ENCODE peak calls at places on chromosomes 12 and 14, in five cellular contexts. S, W, M, P and X are unnamed samples.

GRCh38 chr12:95820096-95820703 is 29.6 kb upstream of the NTN4 start:
- DNase-seq in S (peak), W (peak), P (peak), M (peak), X (peak)

GRCh38 chr12:80655751-80656150 is 51.7 kb upstream of the MYF6 start:
- DNase-seq in S (no peak), P (no peak), M (no peak), W (no peak), X (no peak)

GRCh38 chr12:97300921-97301320 is 161.7 kb upstream of the RMST start:
- DNase-seq in P (no peak), S (no peak), W (no peak), M (no peak), X (no peak)

GRCh38 chr14:61227893-61228591 is 53.1 kb downstream of the TMEM30B start:
- DNase-seq in P (no peak), S (no peak), W (no peak), M (no peak), X (no peak)

GRCh38 chr12:69822205-69822860 is 2.7 kb upstream of the MYRFL start:
- DNase-seq in M (no peak), W (no peak), S (no peak), P (no peak), X (no peak)

GRCh38 chr12:27013606-27014084 is 539 bp downstream of the TM7SF3 start:
- DNase-seq in S (no peak), M (peak), P (no peak), W (peak), X (peak)

GRCh38 chr12:53493610-53494391 is 5.5 kb downstream of the MAP3K12 start:
- DNase-seq in M (no peak), S (no peak), P (no peak), W (no peak), X (no peak)

GRCh38 chr12:115412821-115413220 is 728.8 kb upstream of the TBX3 start:
- DNase-seq in W (no peak), P (no peak), S (no peak), M (no peak), X (no peak)

GRCh38 chr14:82011460-82011859 is 477.8 kb upstream of the SEL1L start:
- DNase-seq in W (no peak), S (no peak), M (no peak), P (no peak), X (no peak)

GRCh38 chr14:85531594-85532391 is 1.8 kb downstream of the FLRT2 start:
- DNase-seq in P (no peak), W (peak), S (no peak), M (peak), X (no peak)

GRCh38 chr12:107328442-107329133 is 235.2 kb upstream of the CRY1 start:
- DNase-seq in S (no peak), W (peak), P (no peak), M (peak), X (peak)

GRCh38 chr12:2016862-2017723 is 12.8 kb upstream of the DCP1B start:
- DNase-seq in M (no peak), W (no peak), S (no peak), P (no peak), X (no peak)

GRCh38 chr12:25789520-25789919 is 169.0 kb upstream of the RASSF8 start:
- DNase-seq in W (peak), M (no peak), S (no peak), P (no peak), X (peak)

GRCh38 chr12:26195641-26196423 is 459 bp downstream of the SSPN start:
- DNase-seq in W (peak), M (peak), S (no peak), P (no peak), X (peak)

DNA sequence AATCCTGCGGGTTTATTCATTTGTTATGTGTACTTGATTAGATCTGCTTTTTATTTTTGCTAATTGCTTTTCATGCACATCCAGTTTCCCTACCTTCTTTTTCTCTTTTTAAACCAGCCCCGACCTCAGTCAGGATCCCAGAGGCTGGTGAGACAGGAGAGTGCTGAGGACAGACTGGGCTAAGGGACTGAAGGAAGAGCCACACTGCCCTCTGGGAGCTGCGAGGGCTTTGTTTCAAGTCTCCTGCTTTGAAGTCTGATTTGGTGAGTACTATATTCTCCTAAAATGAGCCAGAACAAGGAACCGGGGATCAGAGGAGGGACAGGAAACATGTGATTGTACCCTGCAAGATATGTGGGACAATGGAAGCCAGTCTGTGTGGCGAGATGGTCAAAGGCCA is 23.9 kb downstream of the PRICKLE1 start:
- DNase-seq in P (no peak), M (no peak), W (peak), S (no peak), X (no peak)
- TF ChIP-seq CTCF in P (no peak), M (no peak), W (no peak), S (no peak), X (no peak)

GRCh38 chr14:70779667-70780066 is 29.6 kb downstream of the MAP3K9 start:
- DNase-seq in W (no peak), P (no peak), M (no peak), S (no peak), X (no peak)
- TF ChIP-seq MAX in W (no peak), P (no peak), M (no peak), S (no peak), X (no peak)

DNA sequence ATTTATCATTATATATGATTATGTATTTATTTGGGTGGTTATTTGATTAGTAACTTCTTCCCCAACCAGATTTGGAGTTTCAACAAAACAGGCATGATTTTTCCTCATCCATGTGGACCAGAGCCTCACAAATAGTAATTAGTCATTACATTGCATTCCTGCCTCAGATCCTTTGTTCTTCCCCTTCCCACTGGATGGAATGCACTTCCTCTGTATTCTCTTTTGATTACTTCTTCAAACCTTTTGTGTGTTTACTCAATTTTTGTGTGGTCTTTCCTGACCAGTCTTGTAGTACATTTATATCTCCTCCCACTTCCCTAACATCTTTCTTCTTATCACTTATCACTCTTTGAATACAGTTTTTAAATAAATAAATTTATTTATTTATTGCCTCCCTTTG is 15.5 kb downstream of the SYT1 start:
- DNase-seq in M (peak), W (peak), P (no peak), S (no peak), X (no peak)
- H3K4me3 ChIP-seq in M (no peak), W (no peak), P (no peak), S (no peak), X (no peak)

GRCh38 chr12:105365231-105365630 is 34.7 kb downstream of the C12orf75 start:
- DNase-seq in P (no peak), W (no peak), M (no peak), S (no peak), X (no peak)
- TF ChIP-seq CTCF in P (no peak), W (no peak), M (no peak), S (no peak), X (no peak)

GRCh38 chr12:57737467-57738141 is 938 bp downstream of the AGAP2 start:
- DNase-seq in M (no peak), W (no peak), S (no peak), P (no peak), X (no peak)

GRCh38 chr12:57734586-57734985 is 4.0 kb downstream of the AGAP2 start:
- DNase-seq in S (no peak), W (no peak), M (no peak), P (no peak), X (no peak)

GRCh38 chr12:57735198-57735855 is 3.2 kb downstream of the AGAP2 start:
- DNase-seq in M (no peak), P (no peak), W (no peak), S (peak), X (no peak)

GRCh38 chr12:57736743-57737466 is 1.6 kb downstream of the AGAP2 start:
- DNase-seq in S (no peak), W (no peak), M (no peak), P (no peak), X (no peak)

GRCh38 chr12:57735952-57736742 is 2.4 kb downstream of the AGAP2 start:
- DNase-seq in S (peak), P (no peak), M (peak), W (no peak), X (no peak)
- TF ChIP-seq MAX in S (no peak), P (no peak), M (peak), W (no peak), X (no peak)

GRCh38 chr14:77455966-77456640 is 1.3 kb downstream of the VIPAS39 start:
- DNase-seq in P (no peak), M (no peak), W (no peak), S (no peak), X (no peak)
- H3K4me3 ChIP-seq in P (peak), M (peak), W (no peak), S (peak), X (peak)

GRCh38 chr14:76181546-76181945 is 29.8 kb downstream of the GPATCH2L start:
- DNase-seq in P (no peak), W (peak), M (peak), S (peak), X (peak)
- TF ChIP-seq CTCF in P (peak), W (peak), M (no peak), S (no peak), X (peak)

GRCh38 chr12:118064608-118065007 is 3.6 kb upstream of the WSB2 start:
- DNase-seq in M (no peak), P (no peak), W (peak), S (no peak), X (peak)
- TF ChIP-seq MAX in M (no peak), P (no peak), W (no peak), S (no peak), X (no peak)

DNA sequence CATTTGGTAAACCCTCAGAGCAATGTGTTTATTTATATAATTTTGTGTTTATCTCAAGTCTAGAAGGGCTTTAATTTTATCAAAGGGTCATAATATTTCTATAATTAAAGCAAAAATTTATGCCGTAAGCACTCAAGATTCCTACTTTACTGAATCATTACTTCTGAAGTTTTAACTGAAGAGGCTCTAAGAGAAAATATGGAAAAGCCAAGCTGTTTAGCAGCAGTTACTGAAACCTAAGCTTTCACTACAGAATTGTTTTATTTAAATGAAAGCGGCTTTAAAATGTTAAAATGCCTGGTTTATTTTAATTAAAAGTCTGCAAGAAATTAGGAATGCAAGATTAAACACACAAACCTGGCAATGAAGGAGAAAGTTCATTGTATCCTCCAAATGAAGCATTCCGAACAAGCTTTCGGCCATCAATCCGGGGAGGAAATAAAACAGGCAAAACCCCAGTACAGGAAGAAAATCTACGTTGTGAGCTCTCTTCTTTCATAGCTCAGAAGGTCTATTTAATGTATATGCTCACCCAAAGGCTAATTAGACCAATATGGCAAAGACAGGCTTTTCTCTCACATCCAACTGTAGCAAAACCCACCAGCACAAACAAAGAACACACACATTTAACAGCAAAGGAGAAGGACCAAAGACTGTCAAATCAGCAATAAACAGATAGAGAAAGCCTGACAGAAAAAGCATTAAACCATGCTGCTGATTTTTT is 74.1 kb upstream of the BBS10 start:
- DNase-seq in S (no peak), M (no peak), P (no peak), W (no peak), X (no peak)
- H3K4me3 ChIP-seq in S (no peak), M (no peak), P (no peak), W (no peak), X (no peak)

DNA sequence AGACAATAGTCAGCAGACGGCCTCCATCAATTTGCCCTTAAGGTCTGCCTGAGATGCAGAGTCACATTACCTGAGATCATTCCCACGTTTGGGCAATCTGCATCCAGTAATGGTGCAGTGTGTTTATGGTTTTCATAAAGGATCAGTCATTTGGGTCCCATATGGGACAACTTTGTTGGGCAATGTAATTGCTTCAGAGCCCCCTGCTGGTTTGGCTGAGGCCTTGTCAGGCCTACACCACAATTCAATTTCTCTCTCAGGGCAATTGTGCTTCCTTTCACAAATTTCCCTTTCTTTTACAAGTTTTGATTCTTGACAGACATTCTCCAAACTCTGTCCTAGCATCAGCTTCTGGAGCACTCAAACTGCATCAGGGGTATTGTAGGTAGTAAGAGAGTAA is 191.2 kb upstream of the SSTR1 start:
- DNase-seq in P (peak), S (peak), M (no peak), W (no peak), X (peak)
- TF ChIP-seq CTCF in P (peak), S (peak), M (no peak), W (peak), X (peak)